ENCODE peak calls at places on chromosomes 1 and 21, in seven cellular contexts. I, T, C, Q, X, E and K are unnamed samples.

GRCh38 chr1:114270255-114271117 is 116.8 kb upstream of the SYT6 start:
- DNase-seq in I (no peak), T (no peak), C (no peak), Q (no peak), X (no peak), E (no peak), K (no peak)

GRCh38 chr21:44919111-44919912 is 1.4 kb downstream of the ITGB2 start:
- DNase-seq in I (no peak), T (no peak), C (no peak), Q (no peak), X (no peak), E (no peak), K (no peak)

GRCh38 chr21:31647650-31648049 is 11.8 kb upstream of the SOD1 start:
- DNase-seq in I (no peak), T (no peak), C (peak), Q (no peak), X (no peak), E (no peak), K (no peak)

GRCh38 chr1:94385354-94385947 is 32.7 kb upstream of the ABCD3 start:
- DNase-seq in I (no peak), T (no peak), C (no peak), Q (no peak), X (no peak), E (peak), K (no peak)

GRCh38 chr1:167995038-167995437 is 58.2 kb upstream of the MPC2 start:
- DNase-seq in I (no peak), T (no peak), C (no peak), Q (no peak), X (no peak), E (no peak), K (no peak)

GRCh38 chr1:241202321-241202845 is 154.6 kb downstream of the RGS7 start:
- DNase-seq in I (no peak), T (no peak), C (no peak), Q (no peak), X (no peak), E (no peak), K (no peak)

GRCh38 chr21:29870814-29871213 is 69.0 kb downstream of the GRIK1 start:
- DNase-seq in I (no peak), T (no peak), C (no peak), Q (no peak), X (no peak), E (no peak), K (no peak)

GRCh38 chr1:27605796-27606707 is 2.1 kb upstream of the AHDC1 start:
- DNase-seq in I (peak), T (peak), C (no peak), Q (peak), X (peak), E (peak), K (no peak)

GRCh38 chr21:17779486-17779885 is 39.7 kb downstream of the C21orf91 start:
- DNase-seq in I (no peak), T (no peak), C (no peak), Q (no peak), X (no peak), E (no peak), K (no peak)

GRCh38 chr1:36717431-36717830 is 234.7 kb upstream of the CSF3R start:
- DNase-seq in I (no peak), T (no peak), C (no peak), Q (no peak), X (no peak), E (no peak), K (no peak)
- TF ChIP-seq JUND in I (no peak), T (no peak), C (no peak), Q (no peak), X (no peak), E (no peak), K (no peak)

GRCh38 chr1:3578906-3579305 is 32.4 kb downstream of the MEGF6 start:
- DNase-seq in I (no peak), T (no peak), C (no peak), Q (no peak), X (no peak), E (no peak), K (no peak)

GRCh38 chr1:3578433-3578805 is 32.9 kb downstream of the MEGF6 start:
- DNase-seq in I (no peak), T (no peak), C (no peak), Q (no peak), X (no peak), E (no peak), K (no peak)

GRCh38 chr1:3580231-3580630 is 31.1 kb downstream of the MEGF6 start:
- DNase-seq in I (no peak), T (no peak), C (no peak), Q (no peak), X (no peak), E (no peak), K (no peak)

GRCh38 chr1:3579626-3580025 is 31.7 kb downstream of the MEGF6 start:
- DNase-seq in I (no peak), T (no peak), C (no peak), Q (no peak), X (no peak), E (no peak), K (no peak)

DNA sequence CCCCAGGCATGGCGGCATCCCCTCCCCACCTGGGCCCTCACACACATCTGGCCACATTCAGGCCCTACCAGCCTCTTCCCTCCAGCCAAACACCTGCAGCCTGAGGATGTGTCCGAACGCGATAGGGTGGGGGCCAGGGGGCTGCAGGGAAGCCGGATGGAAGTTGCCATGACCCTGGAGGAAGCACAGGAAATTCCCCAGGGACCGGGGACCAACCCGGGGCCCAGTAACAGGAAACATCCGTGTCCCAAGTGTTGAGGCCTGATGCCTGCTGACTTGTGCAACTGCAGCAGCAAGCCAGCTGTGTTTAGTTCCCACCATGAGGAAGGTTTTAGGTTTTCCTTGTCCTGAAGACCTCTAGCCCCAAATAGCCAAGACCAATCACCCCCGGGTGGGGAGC is 30.0 kb downstream of the MEGF6 start:
- DNase-seq in I (no peak), T (no peak), C (no peak), Q (no peak), X (peak), E (no peak), K (no peak)
- TF ChIP-seq JUND in I (no peak), T (no peak), C (no peak), Q (no peak), X (no peak), E (no peak), K (no peak)

GRCh38 chr1:71948561-71948960 is 333.8 kb downstream of the NEGR1 start:
- DNase-seq in I (no peak), T (no peak), C (no peak), Q (no peak), X (no peak), E (no peak), K (no peak)

DNA sequence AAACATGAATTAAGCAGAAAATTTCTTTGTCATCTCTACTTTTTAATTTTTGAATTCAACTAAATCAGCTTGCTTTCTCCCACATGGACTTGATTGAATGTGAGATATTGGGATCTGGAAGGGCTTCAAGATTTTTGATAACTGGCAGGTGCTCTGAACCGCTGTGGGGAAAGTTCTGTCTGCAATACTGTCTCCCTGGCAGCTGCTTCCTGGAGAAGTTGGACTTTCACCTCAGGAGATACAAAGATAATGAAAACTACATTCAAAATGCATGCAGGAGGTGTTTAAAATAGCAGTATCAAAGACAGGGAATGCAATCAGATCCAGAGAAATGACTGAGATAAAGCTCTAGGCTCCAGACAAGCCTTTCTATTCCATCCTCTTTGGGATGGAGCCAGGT is 338.3 kb downstream of the NEGR1 start:
- DNase-seq in I (no peak), T (no peak), C (no peak), Q (no peak), X (no peak), E (no peak), K (no peak)
- TF ChIP-seq JUND in I (no peak), T (no peak), C (no peak), Q (no peak), X (no peak), E (no peak), K (no peak)

GRCh38 chr1:52153898-52154297 is 12.0 kb downstream of the ZFYVE9 start:
- DNase-seq in I (no peak), T (no peak), C (no peak), Q (no peak), X (no peak), E (no peak), K (no peak)
- TF ChIP-seq JUND in I (no peak), T (no peak), C (no peak), Q (no peak), X (no peak), E (no peak), K (no peak)

DNA sequence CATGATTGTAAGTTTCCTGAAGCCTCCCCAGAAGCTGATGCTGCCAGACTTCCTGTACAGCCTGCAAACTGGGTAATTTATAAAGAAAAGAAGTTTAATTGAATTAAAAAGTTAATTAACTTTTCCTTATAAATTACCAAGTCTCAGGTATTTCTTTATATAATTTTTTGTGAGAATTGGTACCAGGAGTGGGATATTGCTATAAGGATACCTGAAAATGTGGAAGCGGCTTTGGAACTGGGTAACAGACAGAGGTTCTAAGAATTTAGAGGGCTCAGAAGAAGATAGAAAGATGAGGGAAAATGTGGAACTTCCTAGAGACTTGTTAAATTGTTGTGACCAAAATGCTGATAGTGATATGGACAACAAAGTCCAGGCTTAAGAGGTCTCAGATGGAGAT is 163.1 kb downstream of the PTPRU start:
- DNase-seq in I (no peak), T (no peak), C (no peak), Q (no peak), X (no peak), E (no peak), K (no peak)
- TF ChIP-seq JUND in I (no peak), T (no peak), C (no peak), Q (no peak), X (no peak), E (no peak), K (no peak)

GRCh38 chr1:183543619-183544204 is 46.5 kb downstream of the NCF2 start:
- DNase-seq in I (no peak), T (no peak), C (peak), Q (peak), X (peak), E (peak), K (peak)
- TF ChIP-seq JUND in I (no peak), T (no peak), C (no peak), Q (no peak), X (no peak), E (no peak), K (no peak)